ENCODE peak calls at places on chromosome 10, in nine cellular contexts. One of them, this sample, is unnamed.

GRCh38 chr10:33258951-33259350 is 75.5 kb downstream of the NRP1 start:
- DNase-seq in hepatic stellate cell: peak; percentile 63
- DNase-seq in GM13976: no peak
- DNase-seq in NCI-H524: no peak
- DNase-seq in stimulated activated CD4-positive, alpha-beta T cell treated with anti-CD3 and anti-CD28 coated beads, Interleukin-2, amount 100 ng/mL, for 48 hours: no peak
- DNase-seq in stromal cell of bone marrow: no peak
- DNase-seq in renal cortical epithelial cell: no peak
- DNase-seq in osteoblast: no peak
- DNase-seq in cardiac fibroblast: peak; percentile 46
- DNase-seq in this sample: peak; percentile 49

GRCh38 chr10:11562888-11563287 is 48.6 kb downstream of the USP6NL start:
- DNase-seq in hepatic stellate cell: no peak
- DNase-seq in GM13976: no peak
- DNase-seq in NCI-H524: no peak
- DNase-seq in stimulated activated CD4-positive, alpha-beta T cell treated with anti-CD3 and anti-CD28 coated beads, Interleukin-2, amount 100 ng/mL, for 48 hours: no peak
- DNase-seq in stromal cell of bone marrow: no peak
- DNase-seq in renal cortical epithelial cell: no peak
- DNase-seq in osteoblast: no peak
- DNase-seq in cardiac fibroblast: no peak
- DNase-seq in this sample: no peak

GRCh38 chr10:124008187-124008970 is 85.0 kb downstream of the CHST15 start:
- DNase-seq in hepatic stellate cell: no peak
- DNase-seq in GM13976: no peak
- DNase-seq in NCI-H524: no peak
- DNase-seq in stimulated activated CD4-positive, alpha-beta T cell treated with anti-CD3 and anti-CD28 coated beads, Interleukin-2, amount 100 ng/mL, for 48 hours: no peak
- DNase-seq in stromal cell of bone marrow: no peak
- DNase-seq in renal cortical epithelial cell: no peak
- DNase-seq in osteoblast: peak; percentile 63
- DNase-seq in cardiac fibroblast: no peak
- DNase-seq in this sample: no peak

GRCh38 chr10:115432188-115432819 is 339.1 kb downstream of the ATRNL1 start:
- DNase-seq in hepatic stellate cell: no peak
- DNase-seq in GM13976: no peak
- DNase-seq in NCI-H524: no peak
- DNase-seq in stimulated activated CD4-positive, alpha-beta T cell treated with anti-CD3 and anti-CD28 coated beads, Interleukin-2, amount 100 ng/mL, for 48 hours: no peak
- DNase-seq in stromal cell of bone marrow: peak; percentile 9
- DNase-seq in renal cortical epithelial cell: peak; percentile 32
- DNase-seq in osteoblast: peak; percentile 13
- DNase-seq in cardiac fibroblast: peak; percentile 4
- DNase-seq in this sample: peak; percentile 61

GRCh38 chr10:109886037-109886787 is 37.1 kb downstream of the XPNPEP1 start:
- DNase-seq in hepatic stellate cell: no peak
- DNase-seq in GM13976: no peak
- DNase-seq in NCI-H524: no peak
- DNase-seq in stimulated activated CD4-positive, alpha-beta T cell treated with anti-CD3 and anti-CD28 coated beads, Interleukin-2, amount 100 ng/mL, for 48 hours: no peak
- DNase-seq in stromal cell of bone marrow: peak; percentile 88
- DNase-seq in renal cortical epithelial cell: no peak
- DNase-seq in osteoblast: peak; percentile 87
- DNase-seq in cardiac fibroblast: no peak
- DNase-seq in this sample: peak; percentile 98

GRCh38 chr10:3774018-3774813 is 10.8 kb downstream of the KLF6 start:
- DNase-seq in hepatic stellate cell: peak; percentile 21
- DNase-seq in GM13976: no peak
- DNase-seq in NCI-H524: no peak
- DNase-seq in stimulated activated CD4-positive, alpha-beta T cell treated with anti-CD3 and anti-CD28 coated beads, Interleukin-2, amount 100 ng/mL, for 48 hours: no peak
- DNase-seq in stromal cell of bone marrow: no peak
- DNase-seq in renal cortical epithelial cell: peak; percentile 86
- DNase-seq in osteoblast: peak; percentile 73
- DNase-seq in cardiac fibroblast: peak; percentile 61
- DNase-seq in this sample: no peak

GRCh38 chr10:60299961-60300883 is 89.5 kb downstream of the ANK3 start:
- DNase-seq in hepatic stellate cell: peak; percentile 59
- DNase-seq in GM13976: no peak
- DNase-seq in NCI-H524: peak; percentile 15
- DNase-seq in stimulated activated CD4-positive, alpha-beta T cell treated with anti-CD3 and anti-CD28 coated beads, Interleukin-2, amount 100 ng/mL, for 48 hours: no peak
- DNase-seq in stromal cell of bone marrow: peak; percentile 69
- DNase-seq in renal cortical epithelial cell: peak; percentile 71
- DNase-seq in osteoblast: peak; percentile 72
- DNase-seq in cardiac fibroblast: peak; percentile 95
- DNase-seq in this sample: peak; percentile 88

GRCh38 chr10:4131407-4132215 is 346.6 kb upstream of the KLF6 start:
- DNase-seq in hepatic stellate cell: peak; percentile 64
- DNase-seq in GM13976: peak; percentile 45
- DNase-seq in NCI-H524: no peak
- DNase-seq in stimulated activated CD4-positive, alpha-beta T cell treated with anti-CD3 and anti-CD28 coated beads, Interleukin-2, amount 100 ng/mL, for 48 hours: no peak
- DNase-seq in stromal cell of bone marrow: peak; percentile 94
- DNase-seq in renal cortical epithelial cell: peak; percentile 73
- DNase-seq in osteoblast: peak; percentile 76
- DNase-seq in cardiac fibroblast: peak; percentile 69
- DNase-seq in this sample: peak; percentile 54

GRCh38 chr10:71877818-71878217 is 26.8 kb upstream of the PSAP start:
- DNase-seq in hepatic stellate cell: no peak
- DNase-seq in GM13976: no peak
- DNase-seq in NCI-H524: no peak
- DNase-seq in stimulated activated CD4-positive, alpha-beta T cell treated with anti-CD3 and anti-CD28 coated beads, Interleukin-2, amount 100 ng/mL, for 48 hours: no peak
- DNase-seq in stromal cell of bone marrow: no peak
- DNase-seq in renal cortical epithelial cell: no peak
- DNase-seq in osteoblast: no peak
- DNase-seq in cardiac fibroblast: no peak
- DNase-seq in this sample: no peak

GRCh38 chr10:72980348-72980747 is 25.7 kb upstream of the PLA2G12B start:
- DNase-seq in hepatic stellate cell: no peak
- DNase-seq in GM13976: no peak
- DNase-seq in NCI-H524: no peak
- DNase-seq in stimulated activated CD4-positive, alpha-beta T cell treated with anti-CD3 and anti-CD28 coated beads, Interleukin-2, amount 100 ng/mL, for 48 hours: no peak
- DNase-seq in stromal cell of bone marrow: no peak
- DNase-seq in renal cortical epithelial cell: no peak
- DNase-seq in osteoblast: no peak
- DNase-seq in cardiac fibroblast: no peak
- DNase-seq in this sample: peak; percentile 22

GRCh38 chr10:83012866-83013265 is 1126.4 kb upstream of the GHITM start:
- DNase-seq in hepatic stellate cell: peak; percentile 0
- DNase-seq in GM13976: no peak
- DNase-seq in NCI-H524: no peak
- DNase-seq in stimulated activated CD4-positive, alpha-beta T cell treated with anti-CD3 and anti-CD28 coated beads, Interleukin-2, amount 100 ng/mL, for 48 hours: no peak
- DNase-seq in stromal cell of bone marrow: no peak
- DNase-seq in renal cortical epithelial cell: no peak
- DNase-seq in osteoblast: no peak
- DNase-seq in cardiac fibroblast: no peak
- DNase-seq in this sample: no peak

GRCh38 chr10:58743466-58744115 is 230.9 kb downstream of the BICC1 start:
- DNase-seq in hepatic stellate cell: peak; percentile 40
- DNase-seq in GM13976: no peak
- DNase-seq in NCI-H524: no peak
- DNase-seq in stimulated activated CD4-positive, alpha-beta T cell treated with anti-CD3 and anti-CD28 coated beads, Interleukin-2, amount 100 ng/mL, for 48 hours: no peak
- DNase-seq in stromal cell of bone marrow: no peak
- DNase-seq in renal cortical epithelial cell: peak; percentile 42
- DNase-seq in osteoblast: peak; percentile 65
- DNase-seq in cardiac fibroblast: peak; percentile 77
- DNase-seq in this sample: peak; percentile 48

GRCh38 chr10:63582686-63583085 is 61.5 kb downstream of the REEP3 start:
- DNase-seq in hepatic stellate cell: no peak
- DNase-seq in GM13976: no peak
- DNase-seq in NCI-H524: no peak
- DNase-seq in stimulated activated CD4-positive, alpha-beta T cell treated with anti-CD3 and anti-CD28 coated beads, Interleukin-2, amount 100 ng/mL, for 48 hours: no peak
- DNase-seq in stromal cell of bone marrow: no peak
- DNase-seq in renal cortical epithelial cell: no peak
- DNase-seq in osteoblast: no peak
- DNase-seq in cardiac fibroblast: no peak
- DNase-seq in this sample: no peak

GRCh38 chr10:11975795-11976194 is 66.8 kb downstream of the UPF2 start:
- DNase-seq in hepatic stellate cell: no peak
- DNase-seq in GM13976: no peak
- DNase-seq in NCI-H524: no peak
- DNase-seq in stimulated activated CD4-positive, alpha-beta T cell treated with anti-CD3 and anti-CD28 coated beads, Interleukin-2, amount 100 ng/mL, for 48 hours: no peak
- DNase-seq in stromal cell of bone marrow: no peak
- DNase-seq in renal cortical epithelial cell: no peak
- DNase-seq in osteoblast: peak; percentile 3
- DNase-seq in cardiac fibroblast: no peak
- DNase-seq in this sample: no peak

GRCh38 chr10:114548662-114549061 is 109.4 kb downstream of the ABLIM1 start:
- DNase-seq in hepatic stellate cell: peak; percentile 53
- DNase-seq in GM13976: no peak
- DNase-seq in NCI-H524: no peak
- DNase-seq in stimulated activated CD4-positive, alpha-beta T cell treated with anti-CD3 and anti-CD28 coated beads, Interleukin-2, amount 100 ng/mL, for 48 hours: no peak
- DNase-seq in stromal cell of bone marrow: peak; percentile 33
- DNase-seq in renal cortical epithelial cell: peak; percentile 59
- DNase-seq in osteoblast: no peak
- DNase-seq in cardiac fibroblast: peak; percentile 77
- DNase-seq in this sample: peak; percentile 55

GRCh38 chr10:11238893-11239292 is 221.2 kb downstream of the CELF2 start:
- DNase-seq in hepatic stellate cell: no peak
- DNase-seq in GM13976: no peak
- DNase-seq in NCI-H524: no peak
- DNase-seq in stimulated activated CD4-positive, alpha-beta T cell treated with anti-CD3 and anti-CD28 coated beads, Interleukin-2, amount 100 ng/mL, for 48 hours: no peak
- DNase-seq in stromal cell of bone marrow: no peak
- DNase-seq in renal cortical epithelial cell: no peak
- DNase-seq in osteoblast: no peak
- DNase-seq in cardiac fibroblast: no peak
- DNase-seq in this sample: no peak

GRCh38 chr10:11698691-11699545 is 43.3 kb upstream of the ECHDC3 start:
- DNase-seq in hepatic stellate cell: no peak
- DNase-seq in GM13976: peak; percentile 67
- DNase-seq in NCI-H524: no peak
- DNase-seq in stimulated activated CD4-positive, alpha-beta T cell treated with anti-CD3 and anti-CD28 coated beads, Interleukin-2, amount 100 ng/mL, for 48 hours: no peak
- DNase-seq in stromal cell of bone marrow: no peak
- DNase-seq in renal cortical epithelial cell: no peak
- DNase-seq in osteoblast: no peak
- DNase-seq in cardiac fibroblast: no peak
- DNase-seq in this sample: no peak

GRCh38 chr10:14782691-14783363 is 8.1 kb upstream of the FAM107B start:
- DNase-seq in hepatic stellate cell: no peak
- DNase-seq in GM13976: no peak
- DNase-seq in NCI-H524: no peak
- DNase-seq in stimulated activated CD4-positive, alpha-beta T cell treated with anti-CD3 and anti-CD28 coated beads, Interleukin-2, amount 100 ng/mL, for 48 hours: no peak
- DNase-seq in stromal cell of bone marrow: no peak
- DNase-seq in renal cortical epithelial cell: peak; percentile 70
- DNase-seq in osteoblast: no peak
- DNase-seq in cardiac fibroblast: peak; percentile 36
- DNase-seq in this sample: no peak

GRCh38 chr10:132679217-132679595 is 106.7 kb downstream of the NKX6-2 start:
- DNase-seq in hepatic stellate cell: no peak
- DNase-seq in GM13976: no peak
- DNase-seq in NCI-H524: no peak
- DNase-seq in stimulated activated CD4-positive, alpha-beta T cell treated with anti-CD3 and anti-CD28 coated beads, Interleukin-2, amount 100 ng/mL, for 48 hours: no peak
- DNase-seq in stromal cell of bone marrow: no peak
- DNase-seq in renal cortical epithelial cell: no peak
- DNase-seq in osteoblast: peak; percentile 4
- DNase-seq in cardiac fibroblast: no peak
- DNase-seq in this sample: no peak

GRCh38 chr10:43707755-43708154 is 59.1 kb upstream of the ZNF32 start:
- DNase-seq in hepatic stellate cell: no peak
- DNase-seq in GM13976: no peak
- DNase-seq in NCI-H524: no peak
- DNase-seq in stimulated activated CD4-positive, alpha-beta T cell treated with anti-CD3 and anti-CD28 coated beads, Interleukin-2, amount 100 ng/mL, for 48 hours: no peak
- DNase-seq in stromal cell of bone marrow: no peak
- DNase-seq in renal cortical epithelial cell: no peak
- DNase-seq in osteoblast: peak; percentile 66
- DNase-seq in cardiac fibroblast: peak; percentile 63
- DNase-seq in this sample: peak; percentile 41

GRCh38 chr10:62817120-62817762 is 1.1 kb upstream of the EGR2 start:
- DNase-seq in hepatic stellate cell: peak; percentile 35
- DNase-seq in GM13976: peak; percentile 68
- DNase-seq in NCI-H524: no peak
- DNase-seq in stimulated activated CD4-positive, alpha-beta T cell treated with anti-CD3 and anti-CD28 coated beads, Interleukin-2, amount 100 ng/mL, for 48 hours: peak; percentile 52
- DNase-seq in stromal cell of bone marrow: no peak
- DNase-seq in renal cortical epithelial cell: no peak
- DNase-seq in osteoblast: peak; percentile 88
- DNase-seq in cardiac fibroblast: peak; percentile 62
- DNase-seq in this sample: peak; percentile 61